ENCODE peak calls at places on chromosomes 5 and 9, in six cellular contexts. U is A549, T is adrenal gland, G is upper lobe of right lung, W is left ventricle myocardium inferior, I is cardiac muscle cell. S is an unnamed sample.
A peak's percentile ranks its signal among the peaks of the same experiment; 100 is the strongest.

GRCh38 chr5:7717691-7718090 is 133.2 kb downstream of the CFAP90 start:
- DNase-seq in W (no peak), G (no peak), I (no peak), T (no peak), U (no peak), S (no peak)

GRCh38 chr5:10756539-10756938 is 4.5 kb downstream of the DAP start:
- DNase-seq in T (no peak), I (peak; percentile 25), W (no peak), G (no peak), U (no peak), S (peak; percentile 93)

GRCh38 chr5:157965040-157965439 is 106.1 kb upstream of the CLINT1 start:
- DNase-seq in U (no peak), G (no peak), T (no peak), W (no peak), I (no peak), S (no peak)

GRCh38 chr5:180336234-180337020 is 16.7 kb downstream of the GFPT2 start:
- DNase-seq in I (no peak), T (no peak), W (no peak), G (no peak), U (no peak), S (no peak)

GRCh38 chr9:82949203-82949602 is 113.7 kb downstream of the RASEF start:
- DNase-seq in W (no peak), U (no peak), G (no peak), T (no peak), I (peak; percentile 6), S (no peak)

GRCh38 chr9:99011161-99011709 is 67.5 kb downstream of the COL15A1 start:
- DNase-seq in W (no peak), I (peak; percentile 27), U (no peak), G (no peak), T (no peak), S (peak; percentile 48)

GRCh38 chr9:84667571-84668203 is 1.8 kb upstream of the NTRK2 start:
- DNase-seq in G (no peak), U (peak; percentile 43), T (no peak), I (peak; percentile 45), W (peak; percentile 21), S (peak; percentile 77)

GRCh38 chr5:74240783-74241750 is 399.5 kb downstream of the ENC1 start:
- DNase-seq in T (no peak), U (no peak), G (no peak), I (peak; percentile 18), W (no peak), S (no peak)

GRCh38 chr5:147455321-147455720 is 54.5 kb downstream of the DPYSL3 start:
- DNase-seq in I (peak; percentile 97), T (no peak), W (no peak), U (no peak), G (no peak), S (no peak)

GRCh38 chr9:84955155-84955554 is 285.6 kb downstream of the NTRK2 start:
- DNase-seq in W (no peak), I (no peak), T (no peak), U (no peak), G (no peak), S (no peak)

GRCh38 chr5:141547488-141547887 is 58.6 kb downstream of the PCDHGC5 start:
- DNase-seq in T (no peak), U (no peak), W (no peak), G (no peak), I (peak; percentile 49), S (no peak)

GRCh38 chr5:58040044-58040443 is 419.8 kb downstream of the PLK2 start:
- DNase-seq in W (no peak), T (no peak), U (no peak), I (no peak), G (no peak), S (no peak)

GRCh38 chr5:180137401-180138213 is 66.0 kb upstream of the RNF130 start:
- DNase-seq in G (no peak), U (no peak), W (no peak), T (no peak), I (no peak), S (peak; percentile 70)

GRCh38 chr5:61277190-61277589 is 54.9 kb upstream of the ZSWIM6 start:
- DNase-seq in G (no peak), T (no peak), I (peak; percentile 69), U (no peak), W (no peak), S (no peak)

GRCh38 chr5:58795327-58795726 is 212.5 kb downstream of the RAB3C start:
- DNase-seq in W (no peak), U (no peak), T (no peak), G (no peak), I (no peak), S (no peak)

GRCh38 chr9:123406691-123407536 is 50.9 kb downstream of the CRB2 start:
- DNase-seq in G (no peak), W (no peak), T (no peak), I (peak; percentile 47), U (no peak), S (peak; percentile 41)

GRCh38 chr9:130243882-130244170 is 21.7 kb upstream of the HMCN2 start:
- DNase-seq in G (no peak), I (no peak), W (no peak), T (no peak), U (no peak), S (no peak)

GRCh38 chr9:130242270-130243014 is 23.1 kb upstream of the HMCN2 start:
- DNase-seq in I (no peak), T (peak; percentile 77), W (no peak), U (no peak), G (no peak), S (no peak)

GRCh38 chr9:130244548-130245165 is 20.9 kb upstream of the HMCN2 start:
- DNase-seq in T (no peak), W (no peak), G (no peak), I (no peak), U (no peak), S (no peak)

GRCh38 chr9:130241198-130241535 is 24.4 kb upstream of the HMCN2 start:
- DNase-seq in G (no peak), W (no peak), I (no peak), T (no peak), U (no peak), S (no peak)

GRCh38 chr9:130243015-130243881 is 22.3 kb upstream of the HMCN2 start:
- DNase-seq in U (peak; percentile 83), I (peak; percentile 46), T (peak; percentile 80), W (peak; percentile 72), G (peak; percentile 80), S (peak; percentile 89)
- H3K4me1 ChIP-seq in U (peaks cover 17% of the 10 kb centered on the region), I (no peaks in the 10 kb centered on the region), T (peaks cover 10% of the 10 kb centered on the region), W (peaks cover 9% of the 10 kb centered on the region), G (peaks cover 3% of the 10 kb centered on the region), S (peaks cover 15% of the 10 kb centered on the region)

DNA sequence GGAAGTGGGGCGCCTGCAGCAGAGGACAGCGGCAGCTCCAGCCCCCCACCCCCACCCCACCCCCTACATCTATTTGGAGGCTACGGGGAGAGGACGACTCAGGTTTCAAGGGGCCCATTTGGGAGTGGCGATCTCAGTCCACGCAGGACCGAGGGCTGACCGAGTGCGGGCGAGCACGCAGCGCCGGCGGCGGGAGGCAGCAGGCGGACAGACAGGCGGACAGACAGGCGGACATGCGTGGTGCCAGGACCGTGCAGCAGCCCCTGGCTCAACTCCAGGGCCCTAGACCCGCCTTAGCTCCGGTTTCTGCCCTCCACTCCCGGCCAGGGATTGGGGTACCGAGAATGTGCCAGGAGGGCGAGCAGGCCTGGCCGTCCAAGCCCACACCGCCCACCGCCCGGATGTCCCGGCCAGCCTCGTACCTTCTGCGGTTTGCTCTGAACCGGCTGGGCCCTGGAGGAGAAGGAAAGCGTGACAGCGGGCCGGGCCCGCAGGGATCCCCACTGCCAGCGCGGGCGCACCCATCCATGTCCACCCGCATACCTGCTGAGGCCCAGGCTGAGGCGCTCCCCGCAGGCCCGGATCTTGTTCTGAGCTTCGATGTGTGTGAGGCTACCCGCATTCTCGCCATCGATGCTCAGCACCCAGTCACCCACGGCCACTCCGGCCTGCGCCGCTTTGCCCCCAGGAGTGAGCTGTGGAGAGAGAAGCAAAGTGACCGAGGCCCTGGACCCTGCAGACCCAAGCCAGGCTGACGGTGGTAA is 5.2 kb downstream of the PDLIM7 start:
- DNase-seq in T (no peak), U (no peak), W (no peak), I (no peak), G (no peak), S (no peak)
- H3K27ac ChIP-seq in T (no peak overlapping the region), U (no peak overlapping the region), W (no peak overlapping the region), I (peak overlapping the region; percentile 5), G (no peak overlapping the region), S (no peak overlapping the region)

DNA sequence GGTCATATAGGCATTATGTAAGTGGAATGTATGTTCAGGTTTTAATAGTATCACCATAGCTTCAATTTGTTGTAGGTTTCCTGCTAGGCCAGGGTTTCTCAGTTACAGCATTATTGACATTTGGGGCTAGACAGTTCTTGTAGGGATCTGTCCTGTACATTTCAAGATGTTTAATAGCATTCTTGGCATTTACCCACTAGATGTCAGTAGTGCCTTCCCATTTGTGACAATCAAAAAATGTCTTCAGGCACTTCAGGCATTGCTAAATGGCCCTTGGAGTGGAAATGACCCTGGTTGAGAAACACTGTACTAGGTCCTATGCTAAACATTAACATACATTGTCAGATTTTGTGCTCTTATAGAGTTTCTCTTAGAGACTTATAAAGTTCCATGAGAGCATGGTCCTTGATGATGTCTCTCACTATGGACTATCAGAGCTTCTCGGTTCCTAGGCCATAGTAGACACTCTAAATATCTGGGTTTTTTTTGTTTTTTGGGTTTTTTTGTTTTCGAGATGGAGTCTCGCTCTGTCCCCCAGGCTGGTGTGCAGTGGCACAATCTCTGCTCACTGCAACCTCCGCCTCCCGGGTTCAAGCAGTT is 1.4 kb downstream of the KIF20A start:
- DNase-seq in U (peak; percentile 79), T (no peak), W (no peak), G (no peak), I (peak; percentile 71), S (peak; percentile 77)
- TF ChIP-seq CTCF in U (peak; percentile 83), T (no peak), W (peak; percentile 19), G (peak; percentile 38), I (peak; percentile 50), S (peak; percentile 60)

GRCh38 chr9:76688471-76689238 is 75.6 kb upstream of the PCA3 start:
- DNase-seq in U (no peak), T (no peak), I (peak; percentile 41), W (no peak), G (no peak), S (no peak)
- H3K4me1 ChIP-seq in U (no peaks in the 10 kb centered on the region), T (peaks cover 14% of the 10 kb centered on the region), I (peaks cover 3% of the 10 kb centered on the region), W (peaks cover 7% of the 10 kb centered on the region), G (no peaks in the 10 kb centered on the region), S (peaks cover 29% of the 10 kb centered on the region)

GRCh38 chr5:132681476-132681831 is 7.7 kb downstream of the IL4 start:
- DNase-seq in I (no peak), G (no peak), U (no peak), T (no peak), W (no peak), S (no peak)
- H3K27ac ChIP-seq in I (no peak overlapping the region), G (no peak overlapping the region), U (no peak overlapping the region), T (no peak overlapping the region), W (no peak overlapping the region), S (no peak overlapping the region)

GRCh38 chr5:66302344-66302743 is 158.2 kb downstream of the SREK1 start:
- DNase-seq in W (no peak), U (no peak), T (no peak), G (no peak), I (no peak), S (no peak)

GRCh38 chr5:66306844-66307315 is 162.8 kb downstream of the SREK1 start:
- DNase-seq in U (no peak), T (no peak), G (no peak), I (peak; percentile 74), W (no peak), S (no peak)

GRCh38 chr5:66307647-66308257 is 163.7 kb downstream of the SREK1 start:
- DNase-seq in T (no peak), U (peak; percentile 53), I (peak; percentile 85), G (no peak), W (no peak), S (peak; percentile 75)

GRCh38 chr5:66306105-66306843 is 162.2 kb downstream of the SREK1 start:
- DNase-seq in U (peak; percentile 77), T (peak; percentile 53), W (no peak), I (peak; percentile 82), G (no peak), S (peak; percentile 92)
- TF ChIP-seq CTCF in U (peak; percentile 64), T (peak; percentile 75), W (peak; percentile 81), I (peak; percentile 98), G (peak; percentile 82), S (peak; percentile 89)

GRCh38 chr9:120680161-120680560 is 34.1 kb downstream of the MEGF9 start:
- DNase-seq in I (no peak), U (no peak), T (no peak), W (no peak), G (no peak), S (no peak)
- H3K4me1 ChIP-seq in I (peaks cover 12% of the 10 kb centered on the region), U (peaks cover 61% of the 10 kb centered on the region), T (peaks cover 25% of the 10 kb centered on the region), W (peaks cover 22% of the 10 kb centered on the region), G (peaks cover 20% of the 10 kb centered on the region), S (peaks cover 8% of the 10 kb centered on the region)

S was measured in osteoblast.